ENCODE peak calls at places on chromosomes 6 and 20, in eight cellular contexts. R, O, H, T, Q, F, P and Y are unnamed samples.

GRCh38 chr6:138477913-138478539 is 21.3 kb downstream of the NHSL1 start:
- DNase-seq in R (no peak), O (no peak), H (no peak), T (peak), Q (no peak), F (no peak), P (no peak), Y (no peak)

GRCh38 chr6:25703005-25703404 is 51.0 kb downstream of the SCGN start:
- DNase-seq in R (no peak), O (no peak), H (no peak), T (no peak), Q (no peak), F (no peak), P (no peak), Y (no peak)

GRCh38 chr6:167791036-167791779 is 35.5 kb upstream of the AFDN start:
- DNase-seq in R (no peak), O (no peak), H (no peak), T (peak), Q (no peak), F (no peak), P (no peak), Y (no peak)

GRCh38 chr6:45724511-45724910 is 291.1 kb downstream of the CLIC5 start:
- DNase-seq in R (no peak), O (peak), H (no peak), T (no peak), Q (no peak), F (no peak), P (no peak), Y (no peak)

GRCh38 chr6:118659513-118660217 is 8.3 kb upstream of the CEP85L start:
- DNase-seq in R (peak), O (no peak), H (no peak), T (peak), Q (no peak), F (no peak), P (no peak), Y (no peak)

GRCh38 chr6:43972915-43973304 is 154.3 kb downstream of the MRPL14 start:
- DNase-seq in R (no peak), O (no peak), H (no peak), T (peak), Q (no peak), F (no peak), P (no peak), Y (no peak)

GRCh38 chr6:1817033-1817761 is 207.5 kb downstream of the FOXC1 start:
- DNase-seq in R (no peak), O (no peak), H (no peak), T (no peak), Q (no peak), F (no peak), P (no peak), Y (no peak)

GRCh38 chr20:52889225-52889624 is 82.9 kb upstream of the TSHZ2 start:
- DNase-seq in R (no peak), O (peak), H (no peak), T (no peak), Q (no peak), F (no peak), P (no peak), Y (no peak)

GRCh38 chr6:40436685-40437604 is 150.2 kb downstream of the LRFN2 start:
- DNase-seq in R (peak), O (no peak), H (no peak), T (no peak), Q (no peak), F (no peak), P (no peak), Y (no peak)

GRCh38 chr6:10269814-10270472 is 144.9 kb downstream of the TFAP2A start:
- DNase-seq in R (no peak), O (peak), H (no peak), T (no peak), Q (no peak), F (no peak), P (no peak), Y (no peak)

GRCh38 chr20:32626859-32627636 is 41.9 kb upstream of the NOL4L start:
- DNase-seq in R (no peak), O (no peak), H (no peak), T (peak), Q (no peak), F (no peak), P (peak), Y (no peak)